ENCODE peak calls at places on chromosomes 7 and 10, in nine cellular contexts. I is A549, D is K562, G is suprapubic skin, M is sigmoid colon, W is ovary, C is transverse colon, P is stomach, E is esophagus muscularis mucosa. S is an unnamed sample. For H3K4me1, the result is how much of the 10 kb centered on the place peaks cover.

GRCh38 chr7:131302453-131302852 is 25.2 kb upstream of the MKLN1 start:
- DNase-seq in P (peak), G (no peak), D (no peak), I (no peak), E (no peak), C (no peak), W (no peak), M (no peak), S (no peak)

GRCh38 chr10:47082055-47082784 is 171.0 kb downstream of the PTPN20 start:
- DNase-seq in G (no peak), E (no peak), I (no peak), P (no peak), W (no peak), C (no peak), M (no peak), D (peak), S (no peak)

GRCh38 chr10:4981722-4982471 is 18.7 kb downstream of the AKR1C1 start:
- DNase-seq in I (peak), W (no peak), E (no peak), G (no peak), D (peak), P (peak), C (peak), M (no peak), S (peak)

GRCh38 chr7:127396184-127396583 is 3.7 kb upstream of the ZNF800 start:
- DNase-seq in I (peak), C (no peak), G (no peak), W (no peak), E (no peak), P (no peak), M (no peak), D (peak), S (no peak)

GRCh38 chr10:119209050-119209735 is 1.8 kb downstream of the GRK5 start:
- DNase-seq in G (peak), D (peak), M (peak), W (peak), P (peak), E (no peak), I (peak), C (peak), S (peak)

GRCh38 chr7:139825666-139826290 is 3.3 kb upstream of the TBXAS1 start:
- DNase-seq in P (no peak), I (no peak), M (no peak), D (peak), C (no peak), E (peak), G (no peak), W (no peak), S (no peak)

GRCh38 chr7:112707655-112708054 is 82.5 kb downstream of the TMEM168 start:
- DNase-seq in I (no peak), E (no peak), P (no peak), C (no peak), W (no peak), D (no peak), G (no peak), M (no peak), S (no peak)

GRCh38 chr7:150937848-150938561 is 40.1 kb downstream of the KCNH2 start:
- DNase-seq in M (peak), D (no peak), C (no peak), I (no peak), G (peak), P (no peak), E (no peak), W (no peak), S (no peak)

GRCh38 chr7:98210513-98211220 is 572 bp upstream of the BHLHA15 start:
- DNase-seq in P (no peak), W (no peak), M (peak), D (no peak), C (peak), G (peak), I (no peak), E (no peak), S (no peak)

GRCh38 chr7:7761340-7761973 is 43.0 kb upstream of the RPA3 start:
- DNase-seq in E (no peak), G (no peak), I (peak), P (no peak), D (peak), W (no peak), C (no peak), M (no peak), S (no peak)

GRCh38 chr10:5441106-5441505 is 28.7 kb downstream of the NET1 start:
- DNase-seq in D (no peak), M (no peak), C (no peak), G (no peak), W (no peak), E (no peak), P (no peak), I (no peak), S (no peak)

GRCh38 chr7:3493499-3493898 is 192.4 kb downstream of the SDK1 start:
- DNase-seq in M (no peak), C (no peak), P (no peak), W (no peak), E (no peak), D (no peak), I (no peak), G (no peak), S (no peak)

GRCh38 chr7:78510580-78511188 is 712.1 kb downstream of the PHTF2 start:
- DNase-seq in E (no peak), I (peak), M (no peak), G (no peak), P (peak), W (no peak), C (peak), D (no peak), S (no peak)

GRCh38 chr10:10208156-10208555 is 809.5 kb upstream of the CELF2 start:
- DNase-seq in M (no peak), W (no peak), I (no peak), D (no peak), C (no peak), P (no peak), E (no peak), G (no peak), S (no peak)

GRCh38 chr7:108684629-108685028 is 115.0 kb downstream of the DNAJB9 start:
- DNase-seq in C (no peak), P (no peak), W (no peak), G (no peak), E (no peak), D (no peak), I (no peak), M (no peak), S (no peak)

GRCh38 chr10:43272030-43272429 is 5.2 kb upstream of the RASGEF1A start:
- DNase-seq in C (no peak), P (no peak), G (no peak), I (no peak), W (no peak), D (no peak), M (no peak), E (no peak), S (no peak)

GRCh38 chr10:5575482-5576153 is 50.9 kb downstream of the CALML3 start:
- DNase-seq in E (no peak), W (peak), M (peak), C (no peak), P (no peak), G (peak), I (no peak), D (no peak), S (no peak)

GRCh38 chr10:124329368-124329767 is 89.4 kb downstream of the OAT start:
- DNase-seq in I (no peak), W (no peak), E (no peak), G (no peak), P (no peak), C (no peak), M (no peak), D (no peak), S (no peak)

GRCh38 chr7:107594961-107595737 is 15.1 kb downstream of the BCAP29 start:
- DNase-seq in E (no peak), M (no peak), P (no peak), C (no peak), I (peak), W (no peak), D (no peak), G (no peak), S (no peak)

GRCh38 chr7:16135628-16136027 is 285.7 kb downstream of the CRPPA start:
- DNase-seq in I (no peak), W (no peak), D (no peak), C (no peak), P (no peak), G (no peak), E (no peak), M (no peak), S (no peak)

GRCh38 chr7:16660702-16661464 is 14.9 kb downstream of the BZW2 start:
- DNase-seq in P (no peak), E (no peak), D (no peak), C (no peak), M (no peak), I (peak), W (no peak), G (no peak), S (no peak)

GRCh38 chr10:127827354-127828140 is 65.2 kb downstream of the CLRN3 start:
- DNase-seq in E (no peak), D (no peak), M (no peak), I (no peak), G (no peak), C (no peak), P (no peak), W (no peak), S (no peak)

GRCh38 chr10:3684891-3685290 is 100.1 kb downstream of the KLF6 start:
- DNase-seq in G (no peak), P (no peak), W (no peak), C (no peak), I (no peak), E (no peak), D (no peak), M (no peak), S (no peak)

GRCh38 chr10:90968448-90969086 is 47.7 kb upstream of the ANKRD1 start:
- DNase-seq in M (no peak), E (no peak), D (no peak), P (no peak), I (peak), C (no peak), W (no peak), G (no peak), S (no peak)

GRCh38 chr10:58431903-58432302 is 46.7 kb downstream of the TFAM start:
- DNase-seq in M (no peak), C (no peak), P (no peak), W (no peak), E (no peak), I (no peak), D (no peak), G (no peak), S (peak)

GRCh38 chr7:107969856-107970255 is 33.1 kb downstream of the LAMB1 start:
- DNase-seq in P (no peak), I (no peak), E (no peak), W (no peak), G (no peak), M (no peak), D (no peak), C (no peak), S (no peak)

GRCh38 chr7:146926833-146927232 is 810.2 kb downstream of the CNTNAP2 start:
- DNase-seq in W (no peak), I (no peak), E (no peak), G (no peak), P (no peak), D (no peak), C (no peak), M (no peak), S (no peak)

GRCh38 chr10:100100651-100101525 is 19.2 kb upstream of the CPN1 start:
- DNase-seq in P (no peak), D (no peak), G (no peak), I (peak), E (no peak), C (no peak), W (no peak), M (no peak), S (no peak)
- H3K27ac ChIP-seq in P (no peak), D (no peak), G (no peak), I (no peak), E (no peak), C (no peak), W (no peak), M (no peak), S (no peak)

DNA sequence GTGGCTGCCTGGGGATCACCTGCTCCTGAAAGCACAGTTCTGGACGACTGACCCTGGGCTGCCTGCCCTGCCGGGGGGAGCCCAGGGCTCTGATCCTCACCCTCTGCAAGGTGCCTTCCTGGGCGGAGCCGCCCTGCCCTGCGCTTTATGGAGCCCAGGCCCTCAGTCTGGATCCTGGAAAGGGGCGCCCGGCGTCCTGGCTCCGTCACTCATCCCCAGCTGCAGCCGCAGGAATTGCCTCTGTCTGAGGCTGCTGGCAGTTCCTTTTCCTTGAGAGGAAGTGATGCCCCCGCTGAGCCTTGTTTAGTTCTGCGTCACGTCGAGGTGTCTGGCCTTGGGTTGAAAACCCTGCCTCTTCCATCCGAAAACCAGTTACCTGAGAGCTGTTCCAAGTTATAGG is 5.2 kb downstream of the MAFK start:
- DNase-seq in W (peak), M (peak), C (no peak), I (peak), G (peak), P (no peak), E (no peak), D (no peak), S (no peak)
- H3K4me1 ChIP-seq in W (under half), M (half or more), C (half or more), I (half or more), G (half or more), P (half or more), E (half or more), D (half or more), S (half or more)

GRCh38 chr7:104136981-104137380 is 70.8 kb downstream of the ORC5 start:
- DNase-seq in W (no peak), M (no peak), P (no peak), E (no peak), G (no peak), C (no peak), I (no peak), D (no peak), S (no peak)

GRCh38 chr7:104135760-104136558 is 71.9 kb downstream of the ORC5 start:
- DNase-seq in P (no peak), G (no peak), M (no peak), I (no peak), E (no peak), D (no peak), C (no peak), W (no peak), S (no peak)

GRCh38 chr7:104136561-104136960 is 71.3 kb downstream of the ORC5 start:
- DNase-seq in G (no peak), I (no peak), D (no peak), C (no peak), E (no peak), M (no peak), P (no peak), W (no peak), S (no peak)

GRCh38 chr7:104137971-104138370 is 69.8 kb downstream of the ORC5 start:
- DNase-seq in W (no peak), M (no peak), D (no peak), I (no peak), P (no peak), C (no peak), G (no peak), E (no peak), S (no peak)

GRCh38 chr7:104137511-104137910 is 70.3 kb downstream of the ORC5 start:
- DNase-seq in E (no peak), D (no peak), M (no peak), W (no peak), I (no peak), G (no peak), P (no peak), C (no peak), S (no peak)
- TF ChIP-seq EP300 in E (no peak), D (no peak), M (no peak), W (no peak), I (no peak), G (no peak), P (no peak), C (no peak), S (no peak)

GRCh38 chr7:155809947-155810606 is 2.2 kb downstream of the SHH start:
- DNase-seq in C (no peak), W (no peak), G (no peak), I (no peak), M (no peak), D (no peak), P (no peak), E (no peak), S (no peak)
- H3K27ac ChIP-seq in C (peak), W (no peak), G (no peak), I (peak), M (no peak), D (no peak), P (peak), E (no peak), S (peak)